ENCODE peak calls at places on chromosome 6, in four cellular contexts. One of them, this sample, is unnamed.

GRCh38 chr6:37283268-37283667 is 25.3 kb upstream of the TMEM217 start:
- DNase-seq in HS-5: no peak
- DNase-seq in OCI-LY7: no peak
- DNase-seq in H9: no peak
- DNase-seq in this sample: no peak

GRCh38 chr6:29631860-29632731 is 887 bp downstream of the GABBR1 start:
- DNase-seq in H9: peak; percentile 81
- DNase-seq in OCI-LY7: peak; percentile 63
- DNase-seq in HS-5: no peak
- DNase-seq in this sample: peak; percentile 72

GRCh38 chr6:95109212-95109611 is 468.1 kb upstream of the MANEA start:
- DNase-seq in HS-5: no peak
- DNase-seq in H9: no peak
- DNase-seq in OCI-LY7: no peak
- DNase-seq in this sample: no peak

GRCh38 chr6:132085731-132086130 is 134.6 kb upstream of the CCN2 start:
- DNase-seq in HS-5: no peak
- DNase-seq in OCI-LY7: no peak
- DNase-seq in H9: no peak
- DNase-seq in this sample: no peak

GRCh38 chr6:75350808-75351207 is 66.2 kb upstream of the TMEM30A start:
- DNase-seq in H9: no peak
- DNase-seq in HS-5: no peak
- DNase-seq in OCI-LY7: no peak
- DNase-seq in this sample: no peak

GRCh38 chr6:43402819-43403218 is 24.5 kb upstream of the ABCC10 start:
- DNase-seq in HS-5: no peak
- DNase-seq in H9: no peak
- DNase-seq in OCI-LY7: no peak
- DNase-seq in this sample: no peak

GRCh38 chr6:39153766-39154397 is 38.9 kb upstream of the SAYSD1 start:
- DNase-seq in OCI-LY7: no peak
- DNase-seq in H9: no peak
- DNase-seq in HS-5: no peak
- DNase-seq in this sample: no peak

GRCh38 chr6:42791706-42792320 is 10.0 kb downstream of the BICRAL start:
- DNase-seq in H9: no peak
- DNase-seq in OCI-LY7: no peak
- DNase-seq in HS-5: no peak
- DNase-seq in this sample: no peak

GRCh38 chr6:107803957-107804356 is 20.2 kb downstream of the SCML4 start:
- DNase-seq in OCI-LY7: no peak
- DNase-seq in HS-5: no peak
- DNase-seq in H9: no peak
- DNase-seq in this sample: no peak

GRCh38 chr6:99905209-99906106 is 88.6 kb downstream of the MCHR2 start:
- DNase-seq in HS-5: peak; percentile 32
- DNase-seq in OCI-LY7: peak; percentile 42
- DNase-seq in H9: no peak
- DNase-seq in this sample: peak; percentile 80

GRCh38 chr6:17673543-17674254 is 33.0 kb downstream of the NUP153 start:
- DNase-seq in OCI-LY7: no peak
- DNase-seq in HS-5: no peak
- DNase-seq in H9: no peak
- DNase-seq in this sample: no peak

GRCh38 chr6:96898241-96898851 is 655 bp upstream of the NDUFAF4 start:
- DNase-seq in HS-5: no peak
- DNase-seq in H9: no peak
- DNase-seq in OCI-LY7: peak; percentile 15
- DNase-seq in this sample: peak; percentile 11

GRCh38 chr6:151075943-151076555 is 163.7 kb upstream of the AKAP12 start:
- DNase-seq in H9: no peak
- DNase-seq in HS-5: no peak
- DNase-seq in OCI-LY7: no peak
- DNase-seq in this sample: no peak